ENCODE peak calls at places on chromosome 21, in ten cellular contexts. Q is foreskin fibroblast, B is MCF 10A, W is GM12864, Y is stomach, H is heart right ventricle, L is PC-9, X is heart left ventricle, U is adrenal gland, R is A549. V is an unnamed sample.

GRCh38 chr21:43345746-43346409 is 81.1 kb downstream of the SIK1 start:
- DNase-seq in Q (peak), B (peak), W (no peak), Y (no peak), H (no peak), L (peak), X (no peak), U (no peak), R (peak), V (no peak)

GRCh38 chr21:26743524-26743923 is 101.7 kb downstream of the ADAMTS1 start:
- DNase-seq in Q (no peak), B (no peak), W (no peak), Y (no peak), H (no peak), L (no peak), X (no peak), U (no peak), R (no peak), V (no peak)

GRCh38 chr21:31216206-31216605 is 127.9 kb downstream of the TIAM1 start:
- DNase-seq in Q (no peak), B (no peak), W (no peak), Y (no peak), H (no peak), L (no peak), X (no peak), U (no peak), R (no peak), V (no peak)

GRCh38 chr21:37435120-37435519 is 68.5 kb downstream of the DYRK1A start:
- DNase-seq in Q (peak), B (peak), W (no peak), Y (no peak), H (no peak), L (no peak), X (peak), U (peak), R (peak), V (no peak)

GRCh38 chr21:31905444-31906400 is 32.9 kb downstream of the HUNK start:
- DNase-seq in Q (peak), B (no peak), W (no peak), Y (no peak), H (no peak), L (no peak), X (no peak), U (no peak), R (no peak), V (no peak)

GRCh38 chr21:33587792-33588484 is 546 bp downstream of the DONSON start:
- DNase-seq in Q (peak), B (peak), W (no peak), Y (peak), H (peak), L (no peak), X (peak), U (peak), R (peak), V (peak)

GRCh38 chr21:14120091-14120734 is 90.5 kb downstream of the LIPI start:
- DNase-seq in Q (no peak), B (peak), W (peak), Y (peak), H (peak), L (peak), X (no peak), U (no peak), R (peak), V (no peak)

GRCh38 chr21:39097981-39098380 is 85.3 kb downstream of the PSMG1 start:
- DNase-seq in Q (no peak), B (no peak), W (no peak), Y (no peak), H (no peak), L (no peak), X (no peak), U (no peak), R (no peak), V (no peak)

GRCh38 chr21:21085206-21085605 is 87.0 kb downstream of the NCAM2 start:
- DNase-seq in Q (no peak), B (no peak), W (no peak), Y (no peak), H (no peak), L (no peak), X (no peak), U (no peak), R (no peak), V (no peak)

GRCh38 chr21:44415073-44416025 is 40.0 kb upstream of the LRRC3 start:
- DNase-seq in Q (no peak), B (no peak), W (no peak), Y (no peak), H (no peak), L (no peak), X (peak), U (no peak), R (no peak), V (no peak)

GRCh38 chr21:40404319-40404906 is 442.5 kb downstream of the DSCAM start:
- DNase-seq in Q (no peak), B (no peak), W (no peak), Y (no peak), H (no peak), L (no peak), X (no peak), U (no peak), R (no peak), V (no peak)

GRCh38 chr21:35593000-35593502 is 467.3 kb downstream of the SETD4 start:
- DNase-seq in Q (peak), B (peak), W (no peak), Y (no peak), H (no peak), L (peak), X (no peak), U (no peak), R (no peak), V (no peak)

GRCh38 chr21:38942617-38943245 is 137.0 kb downstream of the ETS2 start:
- DNase-seq in Q (no peak), B (no peak), W (no peak), Y (no peak), H (no peak), L (no peak), X (no peak), U (no peak), R (no peak), V (no peak)

GRCh38 chr21:22416555-22416954 is 1418.3 kb downstream of the NCAM2 start:
- DNase-seq in Q (no peak), B (no peak), W (no peak), Y (no peak), H (no peak), L (no peak), X (no peak), U (no peak), R (no peak), V (no peak)

GRCh38 chr21:22421416-22422190 is 1423.4 kb downstream of the NCAM2 start:
- DNase-seq in Q (no peak), B (no peak), W (no peak), Y (no peak), H (no peak), L (no peak), X (no peak), U (no peak), R (no peak), V (no peak)
- TF ChIP-seq CTCF in Q (no peak), B (no peak), W (no peak), Y (no peak), H (no peak), L (no peak), X (no peak), U (no peak), R (no peak), V (no peak)

GRCh38 chr21:42330380-42331336 is 15.4 kb upstream of the TFF3 start:
- DNase-seq in Q (no peak), B (no peak), W (no peak), Y (no peak), H (no peak), L (no peak), X (no peak), U (no peak), R (no peak), V (no peak)
- TF ChIP-seq CTCF in Q (no peak), B (no peak), W (no peak), Y (no peak), H (no peak), L (no peak), X (no peak), U (no peak), R (no peak), V (no peak)

GRCh38 chr21:45556645-45557601 is 14.7 kb upstream of the SLC19A1 start:
- DNase-seq in Q (no peak), B (no peak), W (no peak), Y (no peak), H (no peak), L (no peak), X (no peak), U (peak), R (no peak), V (no peak)

GRCh38 chr21:45556302-45556644 is 14.0 kb upstream of the SLC19A1 start:
- DNase-seq in Q (no peak), B (no peak), W (no peak), Y (no peak), H (no peak), L (no peak), X (no peak), U (no peak), R (no peak), V (no peak)

GRCh38 chr21:45554477-45555175 is 12.4 kb upstream of the SLC19A1 start:
- DNase-seq in Q (peak), B (peak), W (no peak), Y (peak), H (peak), L (peak), X (peak), U (peak), R (peak), V (peak)

GRCh38 chr21:45555251-45555556 is 13.0 kb upstream of the SLC19A1 start:
- DNase-seq in Q (no peak), B (no peak), W (no peak), Y (no peak), H (no peak), L (no peak), X (no peak), U (no peak), R (no peak), V (no peak)

GRCh38 chr21:45555557-45556301 is 13.5 kb upstream of the SLC19A1 start:
- DNase-seq in Q (peak), B (peak), W (no peak), Y (peak), H (peak), L (no peak), X (no peak), U (peak), R (peak), V (peak)
- TF ChIP-seq CTCF in Q (peak), B (peak), W (no peak), Y (peak), H (no peak), L (no peak), X (no peak), U (peak), R (peak), V (peak)

GRCh38 chr21:45695086-45695485 is 51.6 kb downstream of the PCBP3 start:
- DNase-seq in Q (no peak), B (peak), W (no peak), Y (no peak), H (no peak), L (no peak), X (no peak), U (no peak), R (no peak), V (no peak)
- TF ChIP-seq CTCF in Q (no peak), B (no peak), W (no peak), Y (no peak), H (no peak), L (no peak), X (no peak), U (no peak), R (no peak), V (peak)